ENCODE peak calls at places on chromosome 10, in five cellular contexts. U is tibial artery, Y is hepatocyte, M is A549, Z is thoracic aorta. S is an unnamed sample. For H3K4me1, the result is how much of the 10 kb centered on the place peaks cover.

GRCh38 chr10:1123198-1123597 is 67.0 kb downstream of the WDR37 start:
- DNase-seq in Z (no peak), M (no peak), U (no peak), Y (no peak), S (no peak)

GRCh38 chr10:132516771-132517725 is 20.5 kb upstream of the INPP5A start:
- DNase-seq in M (peak), Z (peak), Y (peak), U (peak), S (no peak)

GRCh38 chr10:84333864-84334451 is 5.6 kb downstream of the CCSER2 start:
- DNase-seq in Z (no peak), M (no peak), U (no peak), Y (no peak), S (no peak)

GRCh38 chr10:132938472-132939329 is 3.7 kb downstream of the CFAP46 start:
- DNase-seq in U (peak), Z (no peak), M (no peak), Y (peak), S (no peak)

GRCh38 chr10:35487336-35488034 is 117.7 kb upstream of the GJD4 start:
- DNase-seq in U (no peak), Y (no peak), Z (no peak), M (no peak), S (no peak)

GRCh38 chr10:22503315-22504090 is 158.2 kb downstream of the SPAG6 start:
- DNase-seq in U (no peak), M (peak), Z (no peak), Y (no peak), S (no peak)

GRCh38 chr10:124092270-124093075 is 925 bp downstream of the CHST15 start:
- DNase-seq in Y (peak), Z (no peak), M (peak), U (peak), S (peak)

GRCh38 chr10:130740788-130741785 is 570.4 kb downstream of the TCERG1L start:
- DNase-seq in Z (no peak), U (no peak), Y (no peak), M (no peak), S (no peak)

GRCh38 chr10:70354566-70355233 is 27.7 kb downstream of the LRRC20 start:
- DNase-seq in M (no peak), Z (no peak), Y (no peak), U (no peak), S (no peak)

DNA sequence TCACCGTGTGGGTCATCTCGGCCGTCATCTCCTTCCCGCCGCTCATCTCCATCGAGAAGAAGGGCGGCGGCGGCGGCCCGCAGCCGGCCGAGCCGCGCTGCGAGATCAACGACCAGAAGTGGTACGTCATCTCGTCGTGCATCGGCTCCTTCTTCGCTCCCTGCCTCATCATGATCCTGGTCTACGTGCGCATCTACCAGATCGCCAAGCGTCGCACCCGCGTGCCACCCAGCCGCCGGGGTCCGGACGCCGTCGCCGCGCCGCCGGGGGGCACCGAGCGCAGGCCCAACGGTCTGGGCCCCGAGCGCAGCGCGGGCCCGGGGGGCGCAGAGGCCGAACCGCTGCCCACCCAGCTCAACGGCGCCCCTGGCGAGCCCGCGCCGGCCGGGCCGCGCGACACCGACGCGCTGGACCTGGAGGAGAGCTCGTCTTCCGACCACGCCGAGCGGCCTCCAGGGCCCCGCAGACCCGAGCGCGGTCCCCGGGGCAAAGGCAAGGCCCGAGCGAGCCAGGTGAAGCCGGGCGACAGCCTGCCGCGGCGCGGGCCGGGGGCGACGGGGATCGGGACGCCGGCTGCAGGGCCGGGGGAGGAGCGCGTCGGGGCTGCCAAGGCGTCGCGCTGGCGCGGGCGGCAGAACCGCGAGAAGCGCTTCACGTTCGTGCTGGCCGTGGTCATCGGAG is 1.8 kb downstream of the ADRA2A start:
- DNase-seq in Y (no peak), M (no peak), Z (no peak), U (no peak), S (no peak)
- H3K4me3 ChIP-seq in Y (no peak), M (no peak), Z (peak), U (no peak), S (peak)

DNA sequence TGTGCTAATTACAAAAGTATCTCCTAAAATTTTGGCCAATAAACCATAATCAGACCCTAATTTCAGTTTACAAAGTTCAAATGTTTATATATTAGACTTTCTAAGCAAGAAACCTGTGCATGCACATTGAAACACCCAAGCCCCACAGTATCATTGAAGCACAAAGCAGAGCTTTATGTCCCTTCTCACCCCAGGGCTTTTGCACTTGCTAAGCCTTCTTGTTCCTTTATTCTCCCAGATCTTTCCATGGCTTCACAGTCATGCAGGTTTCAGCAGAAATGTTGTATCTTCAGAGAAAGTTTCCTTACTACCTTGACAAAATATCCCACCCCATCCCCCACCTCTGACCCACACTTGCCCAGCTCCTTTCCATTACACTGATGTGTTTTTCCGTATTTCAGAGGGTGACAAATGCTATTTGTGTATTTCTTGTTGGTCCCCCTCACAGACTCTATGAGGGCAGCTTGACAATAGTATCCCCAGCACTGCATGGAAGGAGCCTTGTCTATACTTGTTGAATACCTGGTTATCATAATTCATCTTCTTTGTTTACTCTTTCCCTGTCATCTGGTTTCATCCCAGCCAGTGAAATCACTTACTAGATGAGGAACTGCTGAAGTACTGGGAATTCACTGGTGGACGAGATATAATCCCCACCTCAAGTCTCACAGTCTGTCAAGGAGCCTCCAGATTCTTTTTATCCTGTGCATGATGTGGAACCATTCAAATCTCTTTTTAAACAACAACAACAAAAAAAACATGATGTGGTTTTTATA is 24.0 kb upstream of the PCGF5 start:
- DNase-seq in U (no peak), M (no peak), Y (no peak), Z (no peak), S (no peak)
- H3K27ac ChIP-seq in U (no peak), M (no peak), Y (no peak), Z (no peak), S (no peak)

GRCh38 chr10:71357792-71358265 is 38.8 kb downstream of the SLC29A3 start:
- DNase-seq in M (no peak), Z (no peak), U (no peak), Y (peak), S (no peak)

GRCh38 chr10:71355886-71356285 is 36.8 kb downstream of the SLC29A3 start:
- DNase-seq in Z (no peak), M (no peak), Y (no peak), U (no peak), S (no peak)

GRCh38 chr10:71361581-71361980 is 35.1 kb upstream of the CDH23 start:
- DNase-seq in U (no peak), M (no peak), Y (no peak), Z (no peak), S (no peak)

GRCh38 chr10:71359364-71360046 is 37.2 kb upstream of the CDH23 start:
- DNase-seq in U (no peak), Y (no peak), M (no peak), Z (no peak), S (no peak)

DNA sequence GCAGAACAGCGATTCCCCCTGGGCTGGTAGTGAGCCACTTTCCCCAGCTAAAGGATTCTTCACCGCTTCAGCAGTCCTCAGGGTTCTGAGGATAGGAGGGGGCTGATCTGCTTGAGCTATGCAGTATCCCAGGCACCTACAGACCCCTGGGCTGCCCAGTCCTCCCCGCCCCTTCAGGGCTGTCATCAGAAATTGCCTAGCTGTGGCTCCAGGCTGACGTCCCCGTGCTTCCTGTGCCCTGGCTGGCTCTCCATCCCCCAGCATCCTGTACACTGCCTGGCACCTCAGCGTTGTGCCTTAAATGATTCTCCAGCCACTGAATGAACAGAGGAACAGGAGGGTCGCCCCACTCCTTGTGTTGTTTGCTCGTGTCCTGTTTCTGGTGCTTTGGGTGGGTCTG is 38.4 kb upstream of the CDH23 start:
- DNase-seq in U (no peak), M (no peak), Z (no peak), Y (no peak), S (no peak)
- H3K4me1 ChIP-seq in U (under half), M (under half), Z (under half), Y (under half), S (under half)

DNA sequence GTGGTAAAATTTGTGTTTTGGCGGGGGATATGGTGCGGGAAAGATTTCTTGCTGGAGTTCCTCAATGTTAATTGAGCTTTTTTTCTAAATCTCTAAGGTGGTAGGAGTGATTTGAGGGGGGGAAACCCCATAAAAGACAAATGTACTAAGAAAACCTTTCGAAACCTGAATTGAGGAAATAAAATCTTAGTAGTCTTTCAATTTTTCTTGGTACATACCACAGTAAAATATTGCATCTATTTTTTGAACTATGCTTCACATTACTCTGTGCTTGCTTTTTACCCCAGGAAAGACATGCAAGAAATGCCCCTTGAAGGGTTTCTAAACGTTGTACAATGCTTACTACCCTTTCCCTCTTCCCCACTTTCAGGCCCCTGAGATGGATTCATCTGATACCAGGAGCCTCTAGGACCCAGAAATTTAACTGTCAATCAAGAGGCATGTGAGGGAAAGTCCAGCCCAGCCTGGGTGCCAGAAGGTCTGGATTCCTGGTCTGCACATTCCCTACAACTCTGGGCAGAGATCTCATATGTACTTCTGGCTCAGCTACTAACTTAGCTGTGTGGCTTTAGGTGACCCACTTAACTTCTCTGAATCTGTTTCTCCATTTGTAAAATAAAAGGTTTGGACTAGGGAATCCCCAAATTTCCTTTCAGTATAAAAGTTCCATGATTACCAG is 5.8 kb upstream of the PDCD4 start:
- DNase-seq in Y (peak), Z (no peak), U (no peak), M (no peak), S (no peak)
- H3K4me3 ChIP-seq in Y (no peak), Z (peak), U (no peak), M (no peak), S (no peak)

GRCh38 chr10:42637142-42637541 is 1.2 kb downstream of the ZNF33B start:
- DNase-seq in M (no peak), U (no peak), Z (no peak), Y (no peak), S (no peak)

GRCh38 chr10:42638053-42638820 is at the start of gene ZNF33B:
- DNase-seq in Y (peak), Z (peak), U (peak), M (peak), S (peak)

GRCh38 chr10:42637648-42638052 is 720 bp downstream of the ZNF33B start:
- DNase-seq in U (no peak), Y (no peak), M (no peak), Z (no peak), S (no peak)

GRCh38 chr10:42638821-42639270 is 476 bp upstream of the ZNF33B start:
- DNase-seq in U (no peak), Z (no peak), Y (no peak), M (no peak), S (no peak)

GRCh38 chr10:42640610-42641229 is 2.4 kb upstream of the ZNF33B start:
- DNase-seq in M (no peak), Y (peak), Z (no peak), U (no peak), S (no peak)
- H3K27ac ChIP-seq in M (no peak), Y (peak), Z (no peak), U (no peak), S (no peak)

GRCh38 chr10:103186128-103186527 is 6.9 kb downstream of the NT5C2 start:
- DNase-seq in Z (no peak), U (no peak), M (no peak), Y (no peak), S (no peak)
- H3K4me1 ChIP-seq in Z (half or more), U (under half), M (half or more), Y (under half), S (under half)

GRCh38 chr10:62243647-62243997 is 25.0 kb downstream of the RTKN2 start:
- DNase-seq in U (no peak), Y (no peak), Z (no peak), M (no peak), S (no peak)
- H3K4me3 ChIP-seq in U (no peak), Y (no peak), Z (peak), M (peak), S (peak)

GRCh38 chr10:10786334-10787090 is 231.2 kb upstream of the CELF2 start:
- DNase-seq in M (no peak), Y (no peak), U (no peak), Z (no peak), S (no peak)
- H3K27ac ChIP-seq in M (no peak), Y (no peak), U (no peak), Z (no peak), S (no peak)